ENCODE peak calls at places on chromosomes 6 and 20, in nine cellular contexts. X, Z, E, T, H, A, O, U and M are unnamed samples.

GRCh38 chr6:49541210-49541724 is 9.2 kb upstream of the C6orf141 start:
- DNase-seq in U (no peak), X (no peak), T (no peak), H (peak), O (no peak), Z (peak), E (no peak), A (peak), M (no peak)

GRCh38 chr20:23396961-23397620 is 24.2 kb downstream of the NAPB start:
- DNase-seq in T (no peak), E (no peak), U (no peak), Z (peak), X (no peak), H (peak), O (no peak), A (no peak), M (peak)

GRCh38 chr20:34691838-34692237 is 12.3 kb upstream of the TP53INP2 start:
- DNase-seq in E (no peak), U (no peak), H (no peak), O (no peak), Z (no peak), X (no peak), A (no peak), T (no peak), M (no peak)

GRCh38 chr6:116239256-116239655 is 14.6 kb downstream of the TSPYL4 start:
- DNase-seq in H (no peak), X (no peak), U (no peak), O (no peak), T (no peak), E (no peak), Z (no peak), A (no peak), M (no peak)

GRCh38 chr6:150006961-150007464 is 18.3 kb downstream of the RAET1L start:
- DNase-seq in T (no peak), H (peak), A (no peak), O (no peak), Z (peak), X (peak), U (no peak), E (no peak), M (no peak)

GRCh38 chr6:116779569-116780164 is 14.1 kb upstream of the FAM162B start:
- DNase-seq in Z (peak), O (no peak), T (no peak), A (peak), U (no peak), E (no peak), X (peak), H (peak), M (no peak)

GRCh38 chr20:59564171-59564570 is 40.2 kb upstream of the PHACTR3 start:
- DNase-seq in H (no peak), Z (no peak), U (no peak), T (no peak), X (no peak), A (no peak), E (no peak), O (no peak), M (no peak)

GRCh38 chr6:156946370-156946936 is 169.3 kb downstream of the ARID1B start:
- DNase-seq in Z (peak), O (no peak), A (no peak), X (no peak), H (no peak), U (no peak), T (no peak), E (no peak), M (no peak)

GRCh38 chr6:168035098-168035660 is 37.7 kb downstream of the KIF25 start:
- DNase-seq in A (peak), U (peak), H (peak), O (peak), Z (peak), E (no peak), X (peak), T (peak), M (no peak)
- H3K4me3 ChIP-seq in A (peak), U (peak), H (peak), O (peak), Z (peak), E (peak), X (peak), T (no peak), M (peak)

GRCh38 chr6:10875026-10875425 is 6.8 kb downstream of the GCM2 start:
- DNase-seq in A (no peak), O (no peak), E (no peak), T (no peak), X (no peak), Z (no peak), H (no peak), U (no peak), M (no peak)

GRCh38 chr6:10877012-10877411 is 4.8 kb downstream of the GCM2 start:
- DNase-seq in U (no peak), T (no peak), O (no peak), A (no peak), Z (no peak), H (no peak), X (no peak), E (no peak), M (no peak)

GRCh38 chr6:10873374-10873773 is 8.5 kb downstream of the GCM2 start:
- DNase-seq in O (no peak), Z (no peak), H (no peak), E (no peak), T (no peak), X (no peak), A (no peak), U (no peak), M (peak)

DNA sequence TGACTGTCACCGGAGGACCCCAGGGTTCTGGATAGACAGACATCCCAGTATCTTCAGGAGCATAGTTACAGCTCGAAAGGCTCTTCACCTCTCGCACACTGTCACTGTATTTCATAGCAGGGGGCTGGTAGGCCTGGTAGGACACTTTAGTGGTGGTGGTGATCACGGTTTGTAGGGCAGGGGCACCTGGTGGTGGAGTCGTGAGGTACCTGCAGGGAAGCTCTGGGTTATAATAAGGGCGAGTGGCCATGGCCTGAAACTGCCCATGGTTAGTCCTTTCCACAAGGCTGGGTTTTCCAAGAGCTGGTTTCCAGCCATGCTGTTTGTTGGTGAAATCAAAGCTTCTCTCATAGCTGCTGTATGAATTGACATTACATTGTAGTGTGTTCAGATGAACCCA is 7.6 kb downstream of the GCM2 start:
- DNase-seq in U (no peak), Z (no peak), A (no peak), X (no peak), T (no peak), O (no peak), E (no peak), H (no peak), M (no peak)
- TF ChIP-seq CTCF in U (no peak), Z (no peak), A (no peak), X (no peak), T (no peak), O (no peak), E (no peak), H (no peak), M (no peak)

DNA sequence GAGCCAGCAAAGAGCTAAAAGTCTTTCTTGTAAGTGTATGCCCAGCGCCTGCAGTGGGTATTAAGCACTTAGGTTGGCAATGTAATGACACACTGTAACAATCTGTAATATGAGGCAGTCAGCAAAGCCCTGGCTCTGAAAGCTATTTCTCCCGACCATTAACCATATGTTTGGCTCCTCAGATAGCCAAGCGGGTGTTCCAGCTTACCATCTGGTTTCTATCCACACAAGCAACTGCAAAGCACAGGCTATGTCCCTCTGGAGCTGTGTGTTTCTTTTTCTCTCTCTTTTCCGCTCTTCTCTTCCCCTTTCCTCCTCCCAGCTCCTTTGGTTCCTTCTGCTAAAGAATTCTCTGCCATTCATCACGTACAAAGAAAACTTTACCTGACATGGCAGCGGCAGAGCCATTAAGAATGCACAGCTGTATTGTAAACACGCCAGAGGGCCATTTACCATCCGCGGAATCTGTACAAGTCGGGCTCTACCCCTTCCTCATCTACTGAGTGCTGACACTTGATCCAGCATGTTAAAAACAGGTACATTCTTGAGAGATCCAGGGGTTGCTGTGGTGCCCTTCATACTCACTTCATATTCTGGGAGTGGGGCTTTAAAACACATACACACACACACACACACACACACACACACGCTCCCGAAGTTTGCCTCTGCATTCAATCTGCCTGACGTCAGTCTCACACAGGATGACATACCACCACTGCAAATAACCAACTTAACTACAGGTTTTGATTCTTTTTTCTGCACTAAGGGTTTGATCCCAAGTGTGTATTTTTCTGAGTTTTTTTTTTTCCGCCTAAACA is 77.3 kb downstream of the BACH2 start:
- DNase-seq in Z (peak), A (peak), X (peak), U (peak), T (peak), E (no peak), H (peak), O (no peak), M (peak)
- H3K4me3 ChIP-seq in Z (no peak), A (no peak), X (no peak), U (peak), T (no peak), E (peak), H (peak), O (no peak), M (no peak)

GRCh38 chr6:155152211-155153076 is 111.4 kb upstream of the CLDN20 start:
- DNase-seq in A (no peak), T (no peak), H (no peak), U (no peak), Z (no peak), E (no peak), X (peak), O (no peak), M (no peak)
- TF ChIP-seq CTCF in A (peak), T (no peak), H (peak), U (no peak), Z (peak), E (no peak), X (peak), O (no peak), M (no peak)

GRCh38 chr6:144659202-144659731 is 374.1 kb downstream of the UTRN start:
- DNase-seq in T (peak), H (peak), Z (peak), E (no peak), X (peak), U (peak), O (no peak), A (peak), M (no peak)

GRCh38 chr6:144662812-144663211 is 377.7 kb downstream of the UTRN start:
- DNase-seq in U (no peak), X (no peak), Z (no peak), T (no peak), A (no peak), H (no peak), E (no peak), O (no peak), M (no peak)

GRCh38 chr6:144660545-144660944 is 375.4 kb downstream of the UTRN start:
- DNase-seq in T (no peak), A (no peak), O (no peak), X (no peak), U (no peak), H (no peak), E (no peak), Z (no peak), M (no peak)

GRCh38 chr6:144659735-144660246 is 374.7 kb downstream of the UTRN start:
- DNase-seq in O (no peak), E (no peak), T (no peak), U (no peak), Z (no peak), A (no peak), X (no peak), H (no peak), M (no peak)

GRCh38 chr6:144661101-144661806 is 376.1 kb downstream of the UTRN start:
- DNase-seq in H (peak), O (no peak), E (no peak), Z (no peak), T (no peak), A (peak), U (no peak), X (peak), M (no peak)
- H3K4me3 ChIP-seq in H (no peak), O (no peak), E (no peak), Z (no peak), T (no peak), A (peak), U (no peak), X (no peak), M (no peak)

GRCh38 chr6:122407712-122408111 is 8.3 kb downstream of the HSF2 start:
- DNase-seq in U (no peak), O (no peak), A (no peak), Z (no peak), X (no peak), H (no peak), E (no peak), T (no peak), M (no peak)

GRCh38 chr6:122408240-122408639 is 8.8 kb downstream of the HSF2 start:
- DNase-seq in X (no peak), T (no peak), H (no peak), Z (no peak), E (no peak), O (no peak), A (no peak), U (no peak), M (no peak)

GRCh38 chr6:122408697-122409458 is 9.4 kb downstream of the HSF2 start:
- DNase-seq in Z (no peak), A (no peak), O (no peak), T (no peak), X (no peak), U (no peak), E (no peak), H (no peak), M (no peak)

GRCh38 chr6:122406187-122406586 is 6.7 kb downstream of the HSF2 start:
- DNase-seq in A (no peak), H (no peak), T (no peak), Z (no peak), X (no peak), E (no peak), O (no peak), U (no peak), M (no peak)

DNA sequence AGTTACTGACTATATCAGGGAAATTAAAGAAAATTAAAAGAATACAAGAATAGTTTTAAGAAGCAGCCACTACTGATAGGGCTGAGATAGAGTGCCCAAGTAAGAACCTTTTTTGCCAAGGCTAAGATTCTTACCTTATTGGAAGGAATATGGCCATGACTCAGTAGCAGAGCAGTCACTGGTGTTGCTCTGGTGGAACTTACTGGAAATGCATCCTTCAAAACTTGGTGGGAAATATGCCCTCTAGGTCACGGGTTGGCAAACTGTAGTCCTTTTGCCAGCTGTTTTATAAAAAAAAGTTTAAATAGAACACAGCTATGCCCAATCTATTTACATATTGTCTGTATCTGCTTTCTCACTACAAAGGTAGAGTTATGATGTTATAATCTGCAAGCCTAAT is 6.0 kb downstream of the HSF2 start:
- DNase-seq in T (no peak), E (no peak), O (no peak), H (peak), A (no peak), Z (peak), U (no peak), X (no peak), M (no peak)
- TF ChIP-seq CTCF in T (no peak), E (no peak), O (no peak), H (peak), A (no peak), Z (peak), U (no peak), X (no peak), M (no peak)

GRCh38 chr6:45533394-45533793 is 155.7 kb upstream of the SUPT3H start:
- DNase-seq in A (no peak), H (no peak), T (no peak), E (no peak), U (no peak), O (no peak), X (no peak), Z (peak), M (no peak)
- H3K4me3 ChIP-seq in A (no peak), H (no peak), T (no peak), E (no peak), U (no peak), O (no peak), X (no peak), Z (peak), M (no peak)